ENCODE peak calls at places on chromosomes 12 and 14, in ten cellular contexts. T is CD8-positive, alpha-beta T cell; U is lower lobe of right lung; V is A673; I is astrocyte; K is tibial nerve; Y is mammary epithelial cell; Z is body of pancreas; W is left ventricle myocardium inferior; S is brain microvascular endothelial cell. Q is an unnamed sample. For H3K36me3, the result is how much of the 10 kb centered on the place peaks cover.

GRCh38 chr12:11822071-11822818 is 172.8 kb downstream of the ETV6 start:
- DNase-seq in T (no peak), U (no peak), V (peak), I (peak), K (no peak), Y (peak), Z (peak), W (no peak), S (peak), Q (no peak)

GRCh38 chr14:63764103-63764502 is 36.2 kb upstream of the SGPP1 start:
- DNase-seq in T (no peak), U (no peak), V (no peak), I (no peak), K (no peak), Y (no peak), Z (no peak), W (no peak), S (no peak), Q (peak)

GRCh38 chr14:89489796-89490506 is 72.9 kb upstream of the FOXN3 start:
- DNase-seq in T (no peak), U (no peak), V (no peak), I (no peak), K (no peak), Y (no peak), Z (no peak), W (no peak), S (no peak), Q (no peak)

GRCh38 chr14:81252278-81252677 is 31.5 kb upstream of the GTF2A1 start:
- DNase-seq in T (no peak), U (no peak), V (no peak), I (no peak), K (no peak), Y (no peak), Z (no peak), W (no peak), S (no peak), Q (no peak)

GRCh38 chr12:124906606-124907261 is 7.7 kb downstream of the UBC start:
- DNase-seq in T (peak), U (peak), V (peak), I (peak), K (peak), Y (peak), Z (peak), W (peak), S (peak), Q (peak)

GRCh38 chr12:109685574-109686447 is 27.8 kb upstream of the FAM222A start:
- DNase-seq in T (no peak), U (no peak), V (no peak), I (no peak), K (no peak), Y (no peak), Z (peak), W (no peak), S (no peak), Q (no peak)

GRCh38 chr12:59736786-59737185 is 141.0 kb downstream of the SLC16A7 start:
- DNase-seq in T (no peak), U (no peak), V (peak), I (peak), K (no peak), Y (peak), Z (peak), W (no peak), S (peak), Q (peak)

GRCh38 chr14:100030441-100031153 is 34.6 kb upstream of the EVL start:
- DNase-seq in T (no peak), U (no peak), V (peak), I (peak), K (no peak), Y (peak), Z (peak), W (no peak), S (peak), Q (peak)

GRCh38 chr12:31325524-31325875 is 450 bp downstream of the SINHCAF start:
- DNase-seq in T (peak), U (peak), V (peak), I (no peak), K (peak), Y (no peak), Z (no peak), W (no peak), S (no peak), Q (no peak)

GRCh38 chr14:77208266-77208978 is 26.8 kb downstream of the TMEM63C start:
- DNase-seq in T (peak), U (peak), V (peak), I (peak), K (peak), Y (peak), Z (peak), W (peak), S (peak), Q (peak)

GRCh38 chr14:89477391-89477790 is 60.4 kb upstream of the FOXN3 start:
- DNase-seq in T (no peak), U (no peak), V (no peak), I (no peak), K (no peak), Y (no peak), Z (peak), W (no peak), S (no peak), Q (no peak)

GRCh38 chr12:43066471-43066870 is 476.9 kb upstream of the PRICKLE1 start:
- DNase-seq in T (no peak), U (no peak), V (no peak), I (peak), K (no peak), Y (no peak), Z (no peak), W (no peak), S (no peak), Q (no peak)

GRCh38 chr12:123335490-123335889 is 29.2 kb downstream of the SBNO1 start:
- DNase-seq in T (no peak), U (no peak), V (no peak), I (no peak), K (no peak), Y (no peak), Z (no peak), W (no peak), S (no peak), Q (no peak)

GRCh38 chr12:123336530-123336929 is 28.1 kb downstream of the SBNO1 start:
- DNase-seq in T (no peak), U (no peak), V (no peak), I (no peak), K (no peak), Y (no peak), Z (no peak), W (no peak), S (no peak), Q (no peak)

DNA sequence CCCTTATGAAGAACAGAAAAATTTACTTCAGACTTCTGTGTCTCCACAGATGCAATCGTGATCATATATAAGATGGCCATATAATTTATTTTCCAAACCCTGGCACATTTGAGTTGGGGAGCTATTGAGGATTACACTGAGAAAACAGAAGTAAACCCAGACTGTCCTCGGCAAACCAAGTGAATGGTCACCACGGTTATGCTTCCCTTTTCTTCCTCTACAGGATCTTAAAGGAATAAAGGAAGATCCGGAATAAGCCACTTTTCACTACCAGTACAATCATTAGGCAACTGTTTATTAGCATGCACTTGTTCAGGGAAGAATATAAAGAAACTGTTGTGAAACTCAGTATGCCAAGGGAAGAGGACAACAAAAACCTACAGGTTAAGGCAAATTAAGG is 27.6 kb downstream of the SBNO1 start:
- DNase-seq in T (no peak), U (no peak), V (no peak), I (no peak), K (no peak), Y (no peak), Z (no peak), W (no peak), S (no peak), Q (no peak)
- H3K36me3 ChIP-seq in T (under half), U (half or more), V (half or more), I (under half), K (under half), Y (under half), Z (under half), W (half or more), S (half or more), Q (under half)

GRCh38 chr12:105206686-105207374 is 29.1 kb downstream of the APPL2 start:
- DNase-seq in T (no peak), U (no peak), V (no peak), I (no peak), K (no peak), Y (no peak), Z (no peak), W (no peak), S (no peak), Q (no peak)
- H3K36me3 ChIP-seq in T (half or more), U (half or more), V (under half), I (under half), K (under half), Y (under half), Z (under half), W (half or more), S (under half), Q (under half)

GRCh38 chr12:131511803-131512564 is 198.9 kb upstream of the SFSWAP start:
- DNase-seq in T (no peak), U (no peak), V (peak), I (no peak), K (no peak), Y (no peak), Z (no peak), W (no peak), S (no peak), Q (no peak)
- H3K36me3 ChIP-seq in T (under half), U (under half), V (under half), I (under half), K (under half), Y (under half), Z (under half), W (under half), S (under half), Q (under half)

GRCh38 chr14:75098682-75099081 is 28.2 kb downstream of the NEK9 start:
- DNase-seq in T (no peak), U (no peak), V (no peak), I (no peak), K (no peak), Y (no peak), Z (no peak), W (no peak), S (no peak), Q (no peak)

GRCh38 chr14:75101491-75101890 is 25.4 kb downstream of the NEK9 start:
- DNase-seq in T (no peak), U (no peak), V (no peak), I (no peak), K (no peak), Y (no peak), Z (no peak), W (no peak), S (no peak), Q (no peak)

GRCh38 chr14:75096959-75097358 is 27.5 kb downstream of the ZC2HC1C start:
- DNase-seq in T (no peak), U (no peak), V (no peak), I (no peak), K (no peak), Y (no peak), Z (no peak), W (no peak), S (no peak), Q (no peak)

GRCh38 chr14:75095690-75096089 is 26.2 kb downstream of the ZC2HC1C start:
- DNase-seq in T (no peak), U (no peak), V (no peak), I (no peak), K (no peak), Y (no peak), Z (no peak), W (no peak), S (no peak), Q (no peak)

GRCh38 chr14:75098209-75098608 is 28.6 kb downstream of the NEK9 start:
- DNase-seq in T (no peak), U (no peak), V (no peak), I (no peak), K (no peak), Y (no peak), Z (no peak), W (no peak), S (no peak), Q (no peak)
- H3K36me3 ChIP-seq in T (half or more), U (half or more), V (half or more), I (under half), K (under half), Y (under half), Z (under half), W (half or more), S (under half), Q (under half)

GRCh38 chr12:4278582-4278939 is 5.0 kb downstream of the CCND2 start:
- DNase-seq in T (no peak), U (peak), V (no peak), I (no peak), K (peak), Y (no peak), Z (peak), W (peak), S (no peak), Q (peak)
- H3K36me3 ChIP-seq in T (half or more), U (under half), V (under half), I (under half), K (under half), Y (half or more), Z (under half), W (half or more), S (under half), Q (half or more)

DNA sequence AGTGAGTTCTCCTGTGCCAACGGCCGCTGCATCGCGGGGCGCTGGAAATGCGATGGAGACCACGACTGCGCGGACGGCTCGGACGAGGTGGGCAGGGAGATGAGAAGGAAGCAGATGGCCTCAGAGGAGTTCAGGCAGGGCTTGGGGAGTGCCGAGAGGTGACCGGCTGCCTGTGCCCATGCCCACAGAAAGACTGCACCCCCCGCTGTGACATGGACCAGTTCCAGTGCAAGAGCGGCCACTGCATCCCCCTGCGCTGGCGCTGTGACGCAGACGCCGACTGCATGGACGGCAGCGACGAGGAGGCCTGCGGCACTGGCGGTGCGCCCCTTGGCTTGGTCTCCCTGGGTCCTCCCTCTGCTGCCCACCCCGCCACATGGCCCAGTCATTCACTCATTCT is 13.4 kb upstream of the NXPH4 start:
- DNase-seq in T (no peak), U (no peak), V (no peak), I (no peak), K (no peak), Y (no peak), Z (no peak), W (no peak), S (no peak), Q (no peak)
- H3K36me3 ChIP-seq in T (under half), U (half or more), V (under half), I (under half), K (under half), Y (under half), Z (under half), W (half or more), S (half or more), Q (half or more)